ENCODE peak calls at places on chromosomes 7 and 10, in nine cellular contexts. C, S, Z, H, M, D, N, A and U are unnamed samples.

GRCh38 chr7:900331-901040 is 24.1 kb downstream of the GET4 start:
- DNase-seq in C (no peak), S (no peak), Z (no peak), H (no peak), M (no peak), D (no peak), N (no peak), A (no peak), U (no peak)

GRCh38 chr10:117217196-117217761 is 20.0 kb downstream of the KCNK18 start:
- DNase-seq in C (peak), S (no peak), Z (no peak), H (no peak), M (peak), D (no peak), N (no peak), A (peak), U (no peak)

GRCh38 chr10:112951349-112952281 is 1.6 kb downstream of the TCF7L2 start:
- DNase-seq in C (peak), S (no peak), Z (no peak), H (no peak), M (peak), D (no peak), N (no peak), A (peak), U (peak)

GRCh38 chr7:6026917-6027316 is 4.3 kb upstream of the ANKRD61 start:
- DNase-seq in C (no peak), S (no peak), Z (no peak), H (no peak), M (no peak), D (no peak), N (no peak), A (no peak), U (no peak)

GRCh38 chr7:42292991-42293521 is 56.0 kb upstream of the GLI3 start:
- DNase-seq in C (no peak), S (no peak), Z (no peak), H (no peak), M (no peak), D (no peak), N (no peak), A (no peak), U (no peak)

GRCh38 chr10:63576501-63576900 is 55.3 kb downstream of the REEP3 start:
- DNase-seq in C (no peak), S (no peak), Z (no peak), H (no peak), M (no peak), D (no peak), N (no peak), A (no peak), U (no peak)

GRCh38 chr10:13893926-13894325 is 307.2 kb downstream of the PRPF18 start:
- DNase-seq in C (no peak), S (no peak), Z (no peak), H (no peak), M (no peak), D (no peak), N (no peak), A (no peak), U (no peak)

GRCh38 chr7:68133045-68133444 is 1136.4 kb downstream of the TYW1 start:
- DNase-seq in C (no peak), S (no peak), Z (no peak), H (no peak), M (no peak), D (no peak), N (no peak), A (no peak), U (no peak)

GRCh38 chr7:121530251-121531174 is 134.4 kb upstream of the FAM3C start:
- DNase-seq in C (peak), S (no peak), Z (no peak), H (peak), M (no peak), D (peak), N (no peak), A (no peak), U (no peak)

GRCh38 chr7:155610633-155611193 is 33.7 kb upstream of the RBM33 start:
- DNase-seq in C (no peak), S (no peak), Z (no peak), H (no peak), M (no peak), D (no peak), N (no peak), A (no peak), U (no peak)

GRCh38 chr10:43128958-43129706 is 9.1 kb upstream of the CSGALNACT2 start:
- DNase-seq in C (peak), S (no peak), Z (no peak), H (peak), M (no peak), D (peak), N (peak), A (no peak), U (no peak)

GRCh38 chr10:128494665-128495064 is 368.4 kb upstream of the MKI67 start:
- DNase-seq in C (no peak), S (no peak), Z (no peak), H (no peak), M (no peak), D (no peak), N (no peak), A (no peak), U (no peak)

GRCh38 chr7:101678713-101679112 is 49.6 kb upstream of the MYL10 start:
- DNase-seq in C (no peak), S (no peak), Z (no peak), H (no peak), M (no peak), D (no peak), N (no peak), A (no peak), U (peak)

GRCh38 chr7:129144095-129144833 is at the start of gene TSPAN33:
- DNase-seq in C (peak), S (peak), Z (peak), H (peak), M (peak), D (peak), N (no peak), A (peak), U (peak)

GRCh38 chr10:30534465-30535144 is 94.9 kb downstream of the LYZL2 start:
- DNase-seq in C (peak), S (peak), Z (peak), H (no peak), M (peak), D (peak), N (peak), A (peak), U (peak)

GRCh38 chr10:100267237-100268104 is at the start of gene CWF19L1:
- DNase-seq in C (peak), S (peak), Z (peak), H (peak), M (peak), D (peak), N (peak), A (peak), U (peak)

GRCh38 chr10:12638781-12639180 is 289.4 kb downstream of the CAMK1D start:
- DNase-seq in C (no peak), S (no peak), Z (no peak), H (no peak), M (peak), D (no peak), N (no peak), A (no peak), U (no peak)

GRCh38 chr7:6268909-6269306 is 3.5 kb downstream of the CYTH3 start:
- DNase-seq in C (no peak), S (no peak), Z (no peak), H (no peak), M (no peak), D (no peak), N (no peak), A (no peak), U (no peak)

GRCh38 chr10:28496481-28496961 is 36.4 kb upstream of the WAC start:
- DNase-seq in C (no peak), S (no peak), Z (no peak), H (no peak), M (no peak), D (no peak), N (no peak), A (no peak), U (no peak)

GRCh38 chr10:57961487-57961886 is 306.2 kb downstream of the IPMK start:
- DNase-seq in C (no peak), S (no peak), Z (no peak), H (no peak), M (no peak), D (no peak), N (no peak), A (no peak), U (no peak)

GRCh38 chr7:154568346-154568745 is 434.6 kb downstream of the PAXIP1 start:
- DNase-seq in C (no peak), S (no peak), Z (no peak), H (no peak), M (peak), D (no peak), N (no peak), A (no peak), U (no peak)

GRCh38 chr10:80660266-80660665 is 122.6 kb downstream of the SH2D4B start:
- DNase-seq in C (no peak), S (no peak), Z (no peak), H (no peak), M (no peak), D (no peak), N (no peak), A (no peak), U (no peak)

GRCh38 chr7:27167170-27167505 is 1.8 kb upstream of the HOXA9 start:
- DNase-seq in C (no peak), S (no peak), Z (no peak), H (no peak), M (no peak), D (no peak), N (no peak), A (no peak), U (peak)

GRCh38 chr10:76309744-76310441 is 878.5 kb downstream of the LRMDA start:
- DNase-seq in C (no peak), S (no peak), Z (no peak), H (peak), M (no peak), D (no peak), N (no peak), A (no peak), U (no peak)

GRCh38 chr10:72740526-72740925 is 48.6 kb downstream of the MCU start:
- DNase-seq in C (no peak), S (no peak), Z (no peak), H (no peak), M (peak), D (no peak), N (no peak), A (no peak), U (peak)